ENCODE peak calls at places on chromosome 13, in six cellular contexts. One of them, this sample, is unnamed.

GRCh38 chr13:66139250-66139649 is 1090.9 kb downstream of the PCDH9 start:
- DNase-seq in SHP77: no peak
- DNase-seq in posterior vena cava: no peak
- DNase-seq in GM12891: no peak
- DNase-seq in GDM1: no peak
- DNase-seq in PC-3: peak
- DNase-seq in this sample: no peak

GRCh38 chr13:100789481-100789880 is 114.9 kb upstream of the TMTC4 start:
- DNase-seq in SHP77: no peak
- DNase-seq in posterior vena cava: no peak
- DNase-seq in GM12891: no peak
- DNase-seq in GDM1: no peak
- DNase-seq in PC-3: no peak
- DNase-seq in this sample: no peak

GRCh38 chr13:51283361-51283760 is 56.1 kb upstream of the SERPINE3 start:
- DNase-seq in SHP77: no peak
- DNase-seq in posterior vena cava: no peak
- DNase-seq in GM12891: no peak
- DNase-seq in GDM1: no peak
- DNase-seq in PC-3: peak
- DNase-seq in this sample: no peak

GRCh38 chr13:52975969-52976368 is 52.6 kb upstream of the OLFM4 start:
- DNase-seq in SHP77: no peak
- DNase-seq in posterior vena cava: no peak
- DNase-seq in GM12891: no peak
- DNase-seq in GDM1: no peak
- DNase-seq in PC-3: no peak
- DNase-seq in this sample: no peak

GRCh38 chr13:19737844-19738557 is 44.7 kb downstream of the PSPC1 start:
- DNase-seq in SHP77: no peak
- DNase-seq in posterior vena cava: no peak
- DNase-seq in GM12891: no peak
- DNase-seq in GDM1: no peak
- DNase-seq in PC-3: no peak
- DNase-seq in this sample: no peak

GRCh38 chr13:32997399-32997798 is 18.8 kb upstream of the KL start:
- DNase-seq in SHP77: no peak
- DNase-seq in posterior vena cava: no peak
- DNase-seq in GM12891: no peak
- DNase-seq in GDM1: no peak
- DNase-seq in PC-3: no peak
- DNase-seq in this sample: no peak

GRCh38 chr13:66312312-66313087 is 917.6 kb downstream of the PCDH9 start:
- DNase-seq in SHP77: peak
- DNase-seq in posterior vena cava: no peak
- DNase-seq in GM12891: no peak
- DNase-seq in GDM1: no peak
- DNase-seq in PC-3: peak
- DNase-seq in this sample: no peak

GRCh38 chr13:30158774-30159445 is 148.4 kb downstream of the KATNAL1 start:
- DNase-seq in SHP77: no peak
- DNase-seq in posterior vena cava: no peak
- DNase-seq in GM12891: no peak
- DNase-seq in GDM1: no peak
- DNase-seq in PC-3: peak
- DNase-seq in this sample: no peak

GRCh38 chr13:23928985-23929384 is 31.7 kb upstream of the C1QTNF9B start:
- DNase-seq in SHP77: no peak
- DNase-seq in posterior vena cava: no peak
- DNase-seq in GM12891: no peak
- DNase-seq in GDM1: no peak
- DNase-seq in PC-3: peak
- DNase-seq in this sample: no peak

GRCh38 chr13:46354143-46355087 is 32.6 kb downstream of the RUBCNL start:
- DNase-seq in SHP77: no peak
- DNase-seq in posterior vena cava: no peak
- DNase-seq in GM12891: no peak
- DNase-seq in GDM1: peak
- DNase-seq in PC-3: peak
- DNase-seq in this sample: no peak

GRCh38 chr13:71625694-71626093 is 241.3 kb downstream of the DACH1 start:
- DNase-seq in SHP77: no peak
- DNase-seq in posterior vena cava: no peak
- DNase-seq in GM12891: no peak
- DNase-seq in GDM1: no peak
- DNase-seq in PC-3: peak
- DNase-seq in this sample: no peak

GRCh38 chr13:99432637-99433542 is 68.4 kb upstream of the TM9SF2 start:
- DNase-seq in SHP77: peak
- DNase-seq in posterior vena cava: peak
- DNase-seq in GM12891: peak
- DNase-seq in GDM1: peak
- DNase-seq in PC-3: peak
- DNase-seq in this sample: peak

GRCh38 chr13:114259374-114259773 is 22.0 kb upstream of the UPF3A start:
- DNase-seq in SHP77: no peak
- DNase-seq in posterior vena cava: no peak
- DNase-seq in GM12891: no peak
- DNase-seq in GDM1: no peak
- DNase-seq in PC-3: no peak
- DNase-seq in this sample: no peak

GRCh38 chr13:28637714-28638355 is 21.1 kb upstream of the POMP start:
- DNase-seq in SHP77: no peak
- DNase-seq in posterior vena cava: no peak
- DNase-seq in GM12891: no peak
- DNase-seq in GDM1: no peak
- DNase-seq in PC-3: no peak
- DNase-seq in this sample: no peak

GRCh38 chr13:57632276-57633140 is 964 bp downstream of the PCDH17 start:
- DNase-seq in SHP77: no peak
- DNase-seq in posterior vena cava: no peak
- DNase-seq in GM12891: no peak
- DNase-seq in GDM1: no peak
- DNase-seq in PC-3: no peak
- DNase-seq in this sample: no peak

GRCh38 chr13:51585234-51585672 is 991 bp downstream of the WDFY2 start:
- DNase-seq in SHP77: no peak
- DNase-seq in posterior vena cava: no peak
- DNase-seq in GM12891: no peak
- DNase-seq in GDM1: peak
- DNase-seq in PC-3: no peak
- DNase-seq in this sample: no peak

GRCh38 chr13:99948907-99949656 is 22.5 kb downstream of the ZIC5 start:
- DNase-seq in SHP77: no peak
- DNase-seq in posterior vena cava: peak
- DNase-seq in GM12891: no peak
- DNase-seq in GDM1: no peak
- DNase-seq in PC-3: no peak
- DNase-seq in this sample: no peak

GRCh38 chr13:32323912-32324311 is 8.6 kb downstream of the BRCA2 start:
- DNase-seq in SHP77: no peak
- DNase-seq in posterior vena cava: no peak
- DNase-seq in GM12891: no peak
- DNase-seq in GDM1: no peak
- DNase-seq in PC-3: peak
- DNase-seq in this sample: no peak

GRCh38 chr13:26585136-26585535 is 27.7 kb downstream of the WASF3 start:
- DNase-seq in SHP77: no peak
- DNase-seq in posterior vena cava: no peak
- DNase-seq in GM12891: no peak
- DNase-seq in GDM1: no peak
- DNase-seq in PC-3: no peak
- DNase-seq in this sample: no peak

GRCh38 chr13:75123428-75123827 is 358.5 kb downstream of the TBC1D4 start:
- DNase-seq in SHP77: peak
- DNase-seq in posterior vena cava: no peak
- DNase-seq in GM12891: no peak
- DNase-seq in GDM1: no peak
- DNase-seq in PC-3: no peak
- DNase-seq in this sample: no peak

GRCh38 chr13:74978596-74978995 is 503.4 kb downstream of the TBC1D4 start:
- DNase-seq in SHP77: peak
- DNase-seq in posterior vena cava: no peak
- DNase-seq in GM12891: no peak
- DNase-seq in GDM1: no peak
- DNase-seq in PC-3: no peak
- DNase-seq in this sample: no peak

GRCh38 chr13:89486721-89487120 is 1815.5 kb downstream of the SLITRK5 start:
- DNase-seq in SHP77: no peak
- DNase-seq in posterior vena cava: no peak
- DNase-seq in GM12891: no peak
- DNase-seq in GDM1: no peak
- DNase-seq in PC-3: no peak
- DNase-seq in this sample: no peak

GRCh38 chr13:33367931-33368330 is 82.4 kb upstream of the STARD13 start:
- DNase-seq in SHP77: no peak
- DNase-seq in posterior vena cava: no peak
- DNase-seq in GM12891: no peak
- DNase-seq in GDM1: peak
- DNase-seq in PC-3: no peak
- DNase-seq in this sample: no peak

GRCh38 chr13:40388617-40389016 is 277.8 kb downstream of the FOXO1 start:
- DNase-seq in SHP77: peak
- DNase-seq in posterior vena cava: no peak
- DNase-seq in GM12891: peak
- DNase-seq in GDM1: peak
- DNase-seq in PC-3: peak
- DNase-seq in this sample: peak

GRCh38 chr13:96925869-96926628 is 68.2 kb downstream of the OXGR1 start:
- DNase-seq in SHP77: no peak
- DNase-seq in posterior vena cava: no peak
- DNase-seq in GM12891: no peak
- DNase-seq in GDM1: no peak
- DNase-seq in PC-3: peak
- DNase-seq in this sample: no peak

GRCh38 chr13:27933580-27934328 is 14.0 kb downstream of the PDX1 start:
- DNase-seq in SHP77: no peak
- DNase-seq in posterior vena cava: no peak
- DNase-seq in GM12891: no peak
- DNase-seq in GDM1: no peak
- DNase-seq in PC-3: peak
- DNase-seq in this sample: no peak

GRCh38 chr13:79445968-79446645 is 34.8 kb upstream of the NDFIP2 start:
- DNase-seq in SHP77: no peak
- DNase-seq in posterior vena cava: no peak
- DNase-seq in GM12891: no peak
- DNase-seq in GDM1: no peak
- DNase-seq in PC-3: no peak
- DNase-seq in this sample: no peak

GRCh38 chr13:108070925-108071324 is 144.4 kb downstream of the LIG4 start:
- DNase-seq in SHP77: peak
- DNase-seq in posterior vena cava: no peak
- DNase-seq in GM12891: no peak
- DNase-seq in GDM1: no peak
- DNase-seq in PC-3: no peak
- DNase-seq in this sample: no peak